ENCODE peak calls at places on chromosomes 11 and 22, in five cellular contexts. T is HepG2, K is IMR-90, G is A549, P is HEK293T. J is an unnamed sample.

GRCh38 chr11:126149759-126150236 is 61.7 kb downstream of the RPUSD4 start:
- DNase-seq in T (no peak), G (no peak), P (no peak), K (no peak), J (no peak)

GRCh38 chr11:9047986-9048522 is 43.3 kb downstream of the SCUBE2 start:
- DNase-seq in T (no peak), P (no peak), K (peak), G (no peak), J (no peak)

GRCh38 chr22:37184816-37185541 is 3.1 kb downstream of the C1QTNF6 start:
- DNase-seq in G (no peak), P (no peak), K (no peak), T (no peak), J (no peak)

GRCh38 chr22:38196791-38197429 is 4.9 kb upstream of the MAFF start:
- DNase-seq in P (no peak), K (no peak), T (no peak), G (no peak), J (no peak)

GRCh38 chr11:128373011-128373410 is 214.3 kb downstream of the ETS1 start:
- DNase-seq in G (no peak), T (no peak), K (peak), P (no peak), J (no peak)

GRCh38 chr11:10329935-10330334 is 25.1 kb downstream of the ADM start:
- DNase-seq in G (no peak), P (no peak), T (no peak), K (peak), J (no peak)

GRCh38 chr22:39416319-39416718 is 16.7 kb downstream of the TAB1 start:
- DNase-seq in P (no peak), G (no peak), T (no peak), K (no peak), J (no peak)

GRCh38 chr22:28813772-28814518 is 13.6 kb upstream of the XBP1 start:
- DNase-seq in P (no peak), T (peak), G (no peak), K (no peak), J (no peak)

GRCh38 chr11:64624869-64625481 is 34.0 kb downstream of the SLC22A12 start:
- DNase-seq in T (no peak), K (no peak), P (no peak), G (no peak), J (no peak)

GRCh38 chr11:70544774-70545625 is 146.7 kb downstream of the CTTN start:
- DNase-seq in T (no peak), K (peak), G (no peak), P (no peak), J (no peak)

GRCh38 chr11:44445500-44446340 is 119.7 kb upstream of the CD82 start:
- DNase-seq in G (no peak), T (no peak), K (no peak), P (no peak), J (no peak)

GRCh38 chr11:62575156-62575555 is 1.5 kb upstream of the EEF1G start:
- DNase-seq in G (no peak), P (no peak), K (no peak), T (no peak), J (no peak)

GRCh38 chr11:44257338-44258189 is 52.4 kb downstream of the ALX4 start:
- DNase-seq in K (no peak), T (no peak), P (no peak), G (no peak), J (no peak)

GRCh38 chr11:123238297-123238696 is 43.2 kb upstream of the CLMP start:
- DNase-seq in P (no peak), T (no peak), G (no peak), K (peak), J (no peak)

GRCh38 chr11:17473071-17473744 is 3.4 kb downstream of the ABCC8 start:
- DNase-seq in P (peak), T (peak), G (peak), K (peak), J (no peak)

GRCh38 chr11:74877132-74877531 is 71.8 kb downstream of the XRRA1 start:
- DNase-seq in G (no peak), P (no peak), T (no peak), K (peak), J (no peak)

GRCh38 chr11:14189874-14190273 is 169.1 kb downstream of the RRAS2 start:
- DNase-seq in P (no peak), G (no peak), K (no peak), T (no peak), J (no peak)

GRCh38 chr11:112238041-112238440 is 11.8 kb downstream of the PTS start:
- DNase-seq in G (no peak), P (no peak), K (no peak), T (no peak), J (no peak)

GRCh38 chr11:11311169-11311568 is 41.9 kb downstream of the CSNK2A3 start:
- DNase-seq in T (no peak), K (no peak), P (no peak), G (no peak), J (peak)

GRCh38 chr22:27962268-27963191 is 43.5 kb upstream of the PITPNB start:
- DNase-seq in T (no peak), K (peak), P (peak), G (no peak), J (no peak)

GRCh38 chr11:83063073-83063754 is 8.5 kb downstream of the RAB30 start:
- DNase-seq in T (no peak), K (peak), P (no peak), G (peak), J (peak)

GRCh38 chr11:95863486-95864140 is 60.3 kb downstream of the MTMR2 start:
- DNase-seq in G (no peak), P (no peak), K (peak), T (no peak), J (no peak)

GRCh38 chr22:19291218-19291579 is 320 bp downstream of the CLTCL1 start:
- DNase-seq in K (no peak), P (peak), G (no peak), T (no peak), J (no peak)

GRCh38 chr11:86369668-86370067 is 5.0 kb upstream of the CCDC81 start:
- DNase-seq in P (no peak), K (no peak), G (no peak), T (no peak), J (no peak)

GRCh38 chr11:14190992-14191773 is 167.8 kb downstream of the RRAS2 start:
- DNase-seq in P (no peak), T (no peak), K (no peak), G (no peak), J (no peak)

GRCh38 chr22:49880281-49880680 is 26.6 kb downstream of the ZBED4 start:
- DNase-seq in K (no peak), P (no peak), T (no peak), G (no peak), J (peak)

GRCh38 chr11:125341676-125342075 is 154.4 kb downstream of the FEZ1 start:
- DNase-seq in K (no peak), G (no peak), T (no peak), P (no peak), J (no peak)

GRCh38 chr11:68009391-68010000 is 631 bp upstream of the ALDH3B1 start:
- DNase-seq in K (peak), T (no peak), G (no peak), P (no peak), J (no peak)

GRCh38 chr11:29962243-29962642 is 54.6 kb downstream of the KCNA4 start:
- DNase-seq in K (no peak), G (no peak), P (peak), T (no peak), J (no peak)

GRCh38 chr11:77266766-77267165 is 34.7 kb downstream of the GDPD4 start:
- DNase-seq in G (no peak), T (no peak), P (no peak), K (peak), J (no peak)

GRCh38 chr11:26227311-26227710 is 104.6 kb upstream of the ANO3 start:
- DNase-seq in T (peak), K (peak), P (no peak), G (peak), J (peak)

GRCh38 chr11:122976734-122977454 is 4.7 kb downstream of the BSX start:
- DNase-seq in G (no peak), P (no peak), K (no peak), T (no peak), J (no peak)

GRCh38 chr11:93474122-93474521 is 69.1 kb downstream of the SMCO4 start:
- DNase-seq in T (no peak), G (no peak), P (no peak), K (no peak), J (no peak)

GRCh38 chr11:67282155-67282875 is 6.8 kb upstream of the ANKRD13D start:
- DNase-seq in P (no peak), T (no peak), G (no peak), K (no peak), J (no peak)

GRCh38 chr11:70834277-70834940 is 418.0 kb downstream of the SHANK2 start:
- DNase-seq in G (no peak), P (no peak), T (no peak), K (peak), J (no peak)

GRCh38 chr11:23314162-23314561 is 453.9 kb upstream of the CCDC179 start:
- DNase-seq in K (no peak), P (no peak), T (no peak), G (no peak), J (no peak)

GRCh38 chr11:132258865-132259264 is 888.5 kb downstream of the NTM start:
- DNase-seq in P (no peak), K (peak), G (no peak), T (no peak), J (no peak)

GRCh38 chr11:29159552-29160465 is 857.0 kb downstream of the KCNA4 start:
- DNase-seq in P (peak), G (peak), K (peak), T (peak), J (no peak)

GRCh38 chr22:49565516-49565855 is 262.2 kb downstream of the BRD1 start:
- DNase-seq in P (no peak), G (no peak), T (no peak), K (no peak), J (no peak)

GRCh38 chr11:6920702-6921101 is at the start of gene OR2D3:
- DNase-seq in G (no peak), P (no peak), K (no peak), T (no peak), J (no peak)

DNA sequence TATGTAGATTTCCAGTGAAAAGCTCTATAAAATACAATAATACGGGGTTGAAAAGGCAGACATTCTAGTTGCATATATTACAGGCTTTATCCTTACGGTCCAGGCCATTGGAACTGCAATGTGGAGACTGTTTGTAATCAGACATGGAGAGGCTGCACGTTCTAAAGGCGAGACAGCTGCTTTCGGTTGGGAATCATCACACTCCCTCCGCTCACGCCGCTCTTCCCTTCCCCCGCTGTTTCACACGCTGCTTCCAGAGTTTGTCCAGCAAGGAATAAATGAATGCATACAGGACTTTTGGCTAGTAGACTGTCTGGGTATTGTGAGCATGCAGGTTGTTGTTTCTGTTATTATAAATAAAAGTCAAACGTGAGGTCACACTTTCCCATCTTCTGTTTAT is 13.5 kb upstream of the EFCAB6 start:
- DNase-seq in T (no peak), G (no peak), K (no peak), P (no peak), J (no peak)
- TF ChIP-seq BHLHE40 in T (no peak), G (no peak), K (no peak), P (no peak), J (no peak)

DNA sequence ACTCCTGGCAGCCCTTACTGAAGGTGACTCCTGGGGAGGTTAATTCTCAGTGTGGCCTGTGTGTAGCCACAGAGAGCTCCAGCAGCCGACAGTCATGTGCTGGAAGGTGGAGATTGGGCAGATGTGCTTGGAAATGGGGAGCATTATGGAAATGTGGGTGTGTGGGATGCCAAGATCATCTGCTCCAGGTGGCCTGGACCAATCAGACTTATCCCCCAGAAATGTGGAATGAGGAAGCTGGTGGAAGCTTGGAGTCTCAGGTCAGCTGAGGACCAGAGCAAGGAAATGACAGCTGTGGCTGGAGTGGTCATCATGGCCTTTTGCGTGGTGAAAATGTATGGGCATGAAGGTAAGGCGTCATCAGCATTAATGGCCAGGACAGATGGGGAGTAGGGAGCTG is 234.0 kb downstream of the MIAT start:
- DNase-seq in G (no peak), P (no peak), K (peak), T (no peak), J (no peak)
- TF ChIP-seq BHLHE40 in G (no peak), P (no peak), K (no peak), T (no peak), J (no peak)

GRCh38 chr11:47607380-47607779 is 13.2 kb upstream of the C1QTNF4 start:
- DNase-seq in T (no peak), K (peak), P (no peak), G (no peak), J (no peak)
- TF ChIP-seq BHLHE40 in T (no peak), K (peak), P (no peak), G (no peak), J (no peak)

DNA sequence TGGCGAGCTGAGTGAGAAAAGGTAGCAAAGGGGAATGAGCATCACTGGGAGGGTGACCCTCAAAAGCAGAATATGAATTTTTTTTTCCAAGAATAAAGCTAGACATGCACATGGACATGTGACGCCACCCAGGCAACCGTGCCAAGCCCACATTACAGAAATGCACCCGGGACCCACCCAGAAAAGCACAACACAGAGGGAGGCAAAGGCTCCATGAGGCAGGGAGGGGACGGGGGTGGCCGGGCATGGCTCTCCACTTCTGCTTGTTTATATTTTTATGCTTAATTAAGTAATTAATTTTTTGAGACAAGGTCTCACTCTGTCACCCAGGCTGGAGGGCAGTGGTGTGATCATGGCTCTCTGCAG is 1524.3 kb downstream of the BRD1 start:
- DNase-seq in T (no peak), G (no peak), P (no peak), K (no peak), J (no peak)
- TF ChIP-seq BHLHE40 in T (no peak), G (no peak), P (no peak), K (no peak), J (no peak)

DNA sequence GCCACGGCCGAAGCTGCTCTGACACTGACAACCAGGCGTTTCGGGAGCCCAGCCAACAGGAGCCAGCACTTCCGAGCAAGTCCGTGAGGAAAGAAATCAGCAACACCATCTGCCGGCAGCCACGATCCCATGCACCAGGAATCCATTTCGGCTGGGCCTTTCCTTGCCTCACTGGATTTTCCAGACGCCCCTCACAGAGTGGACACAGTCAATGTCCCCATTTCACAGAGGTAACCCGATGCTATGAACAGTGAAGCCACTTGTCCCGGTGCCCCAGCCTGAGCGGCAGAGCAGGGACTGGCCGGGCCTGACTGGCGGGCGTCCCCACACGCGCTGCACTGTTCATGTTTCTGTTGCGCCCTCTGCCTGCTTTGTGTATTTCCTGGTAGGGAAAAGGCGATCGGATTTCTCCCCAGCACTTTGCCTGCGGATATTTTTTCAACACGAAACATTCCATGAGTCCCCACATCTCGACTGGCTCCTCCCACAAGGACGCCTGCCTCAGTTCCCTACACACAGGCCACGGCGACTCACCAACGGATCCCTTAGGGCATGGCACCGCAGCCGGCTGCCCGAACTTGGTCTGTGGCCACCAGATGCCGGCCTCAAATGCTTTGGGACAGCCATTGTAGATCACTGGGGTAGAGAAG is 55.3 kb downstream of the TRMU start:
- DNase-seq in P (peak), G (no peak), K (peak), T (peak), J (no peak)
- TF ChIP-seq BHLHE40 in P (no peak), G (no peak), K (no peak), T (no peak), J (no peak)

GRCh38 chr11:134545521-134545920 is 133.5 kb upstream of the B3GAT1 start:
- DNase-seq in P (no peak), K (no peak), T (no peak), G (no peak), J (no peak)
- TF ChIP-seq BHLHE40 in P (no peak), K (no peak), T (no peak), G (no peak), J (no peak)

J was measured in GM12878.